ENCODE peak calls at places on chromosomes 2 and 18, in seven cellular contexts. One of them, this sample, is unnamed.

GRCh38 chr2:10914272-10914693 is 2.5 kb downstream of the KCNF1 start:
- DNase-seq in NCI-H774: no peak
- DNase-seq in brain microvascular endothelial cell: no peak
- DNase-seq in upper lobe of right lung: peak; percentile 63
- DNase-seq in endothelial cell: peak; percentile 42
- DNase-seq in fibroblast of villous mesenchyme: no peak
- DNase-seq in stimulated activated CD8-positive, alpha-beta memory T cell treated with anti-CD3 and anti-CD28 coated beads, Interleukin-7, amount 100 ng/mL, for 24 hours: no peak
- DNase-seq in this sample: no peak

GRCh38 chr2:108613261-108614042 is 79.2 kb downstream of the LIMS1 start:
- DNase-seq in upper lobe of right lung: no peak
- DNase-seq in brain microvascular endothelial cell: no peak
- DNase-seq in fibroblast of villous mesenchyme: peak; percentile 95
- DNase-seq in endothelial cell: no peak
- DNase-seq in stimulated activated CD8-positive, alpha-beta memory T cell treated with anti-CD3 and anti-CD28 coated beads, Interleukin-7, amount 100 ng/mL, for 24 hours: no peak
- DNase-seq in NCI-H774: no peak
- DNase-seq in this sample: no peak

GRCh38 chr2:231601356-231602229 is 8.9 kb downstream of the TEX44 start:
- DNase-seq in NCI-H774: peak; percentile 52
- DNase-seq in fibroblast of villous mesenchyme: peak; percentile 81
- DNase-seq in upper lobe of right lung: peak; percentile 93
- DNase-seq in brain microvascular endothelial cell: peak; percentile 70
- DNase-seq in endothelial cell: peak; percentile 80
- DNase-seq in stimulated activated CD8-positive, alpha-beta memory T cell treated with anti-CD3 and anti-CD28 coated beads, Interleukin-7, amount 100 ng/mL, for 24 hours: peak; percentile 76
- DNase-seq in this sample: peak; percentile 26

GRCh38 chr18:52861558-52861957 is 521.6 kb downstream of the DCC start:
- DNase-seq in brain microvascular endothelial cell: no peak
- DNase-seq in fibroblast of villous mesenchyme: no peak
- DNase-seq in NCI-H774: no peak
- DNase-seq in upper lobe of right lung: no peak
- DNase-seq in stimulated activated CD8-positive, alpha-beta memory T cell treated with anti-CD3 and anti-CD28 coated beads, Interleukin-7, amount 100 ng/mL, for 24 hours: no peak
- DNase-seq in endothelial cell: no peak
- DNase-seq in this sample: no peak

GRCh38 chr2:71235930-71236587 is 9.2 kb upstream of the PAIP2B start:
- DNase-seq in brain microvascular endothelial cell: no peak
- DNase-seq in fibroblast of villous mesenchyme: no peak
- DNase-seq in upper lobe of right lung: no peak
- DNase-seq in stimulated activated CD8-positive, alpha-beta memory T cell treated with anti-CD3 and anti-CD28 coated beads, Interleukin-7, amount 100 ng/mL, for 24 hours: no peak
- DNase-seq in NCI-H774: no peak
- DNase-seq in endothelial cell: no peak
- DNase-seq in this sample: no peak

GRCh38 chr18:79681484-79682387 is 2.1 kb downstream of the CTDP1 start:
- DNase-seq in NCI-H774: no peak
- DNase-seq in fibroblast of villous mesenchyme: peak; percentile 85
- DNase-seq in upper lobe of right lung: no peak
- DNase-seq in brain microvascular endothelial cell: no peak
- DNase-seq in endothelial cell: no peak
- DNase-seq in stimulated activated CD8-positive, alpha-beta memory T cell treated with anti-CD3 and anti-CD28 coated beads, Interleukin-7, amount 100 ng/mL, for 24 hours: peak; percentile 25
- DNase-seq in this sample: no peak

GRCh38 chr2:81481242-81481993 is 1176.9 kb upstream of the LRRTM1 start:
- DNase-seq in upper lobe of right lung: peak; percentile 58
- DNase-seq in brain microvascular endothelial cell: no peak
- DNase-seq in endothelial cell: no peak
- DNase-seq in fibroblast of villous mesenchyme: peak; percentile 80
- DNase-seq in stimulated activated CD8-positive, alpha-beta memory T cell treated with anti-CD3 and anti-CD28 coated beads, Interleukin-7, amount 100 ng/mL, for 24 hours: no peak
- DNase-seq in NCI-H774: peak; percentile 84
- DNase-seq in this sample: no peak

GRCh38 chr2:46384457-46384815 is 87.2 kb downstream of the EPAS1 start:
- DNase-seq in upper lobe of right lung: no peak
- DNase-seq in stimulated activated CD8-positive, alpha-beta memory T cell treated with anti-CD3 and anti-CD28 coated beads, Interleukin-7, amount 100 ng/mL, for 24 hours: no peak
- DNase-seq in brain microvascular endothelial cell: no peak
- DNase-seq in endothelial cell: no peak
- DNase-seq in fibroblast of villous mesenchyme: no peak
- DNase-seq in NCI-H774: no peak
- DNase-seq in this sample: no peak

GRCh38 chr2:175203621-175204496 is 22.3 kb upstream of the ATP5MC3 start:
- DNase-seq in stimulated activated CD8-positive, alpha-beta memory T cell treated with anti-CD3 and anti-CD28 coated beads, Interleukin-7, amount 100 ng/mL, for 24 hours: no peak
- DNase-seq in NCI-H774: peak; percentile 20
- DNase-seq in fibroblast of villous mesenchyme: peak; percentile 54
- DNase-seq in endothelial cell: peak; percentile 71
- DNase-seq in brain microvascular endothelial cell: peak; percentile 57
- DNase-seq in upper lobe of right lung: no peak
- DNase-seq in this sample: no peak

GRCh38 chr18:55038162-55038561 is 78.9 kb upstream of the CCDC68 start:
- DNase-seq in endothelial cell: no peak
- DNase-seq in stimulated activated CD8-positive, alpha-beta memory T cell treated with anti-CD3 and anti-CD28 coated beads, Interleukin-7, amount 100 ng/mL, for 24 hours: no peak
- DNase-seq in brain microvascular endothelial cell: no peak
- DNase-seq in fibroblast of villous mesenchyme: peak; percentile 4
- DNase-seq in NCI-H774: no peak
- DNase-seq in upper lobe of right lung: no peak
- DNase-seq in this sample: no peak

GRCh38 chr18:79405781-79406575 is 10.2 kb downstream of the NFATC1 start:
- DNase-seq in fibroblast of villous mesenchyme: no peak
- DNase-seq in brain microvascular endothelial cell: no peak
- DNase-seq in stimulated activated CD8-positive, alpha-beta memory T cell treated with anti-CD3 and anti-CD28 coated beads, Interleukin-7, amount 100 ng/mL, for 24 hours: peak; percentile 64
- DNase-seq in NCI-H774: no peak
- DNase-seq in endothelial cell: no peak
- DNase-seq in upper lobe of right lung: peak; percentile 85
- DNase-seq in this sample: no peak

GRCh38 chr2:170967553-170967952 is 38.5 kb downstream of the GORASP2 start:
- DNase-seq in stimulated activated CD8-positive, alpha-beta memory T cell treated with anti-CD3 and anti-CD28 coated beads, Interleukin-7, amount 100 ng/mL, for 24 hours: no peak
- DNase-seq in fibroblast of villous mesenchyme: no peak
- DNase-seq in NCI-H774: no peak
- DNase-seq in upper lobe of right lung: no peak
- DNase-seq in brain microvascular endothelial cell: no peak
- DNase-seq in endothelial cell: no peak
- DNase-seq in this sample: no peak

GRCh38 chr18:40293311-40293710 is 1661.7 kb upstream of the PIK3C3 start:
- DNase-seq in NCI-H774: no peak
- DNase-seq in endothelial cell: no peak
- DNase-seq in brain microvascular endothelial cell: no peak
- DNase-seq in stimulated activated CD8-positive, alpha-beta memory T cell treated with anti-CD3 and anti-CD28 coated beads, Interleukin-7, amount 100 ng/mL, for 24 hours: no peak
- DNase-seq in fibroblast of villous mesenchyme: no peak
- DNase-seq in upper lobe of right lung: no peak
- DNase-seq in this sample: no peak

GRCh38 chr2:226699321-226699720 is 100.3 kb downstream of the IRS1 start:
- DNase-seq in upper lobe of right lung: no peak
- DNase-seq in NCI-H774: no peak
- DNase-seq in stimulated activated CD8-positive, alpha-beta memory T cell treated with anti-CD3 and anti-CD28 coated beads, Interleukin-7, amount 100 ng/mL, for 24 hours: no peak
- DNase-seq in brain microvascular endothelial cell: peak; percentile 59
- DNase-seq in endothelial cell: no peak
- DNase-seq in fibroblast of villous mesenchyme: peak; percentile 48
- DNase-seq in this sample: peak; percentile 8

GRCh38 chr2:191315365-191315752 is 70.2 kb downstream of the MYO1B start:
- DNase-seq in upper lobe of right lung: no peak
- DNase-seq in NCI-H774: no peak
- DNase-seq in endothelial cell: no peak
- DNase-seq in fibroblast of villous mesenchyme: no peak
- DNase-seq in brain microvascular endothelial cell: no peak
- DNase-seq in stimulated activated CD8-positive, alpha-beta memory T cell treated with anti-CD3 and anti-CD28 coated beads, Interleukin-7, amount 100 ng/mL, for 24 hours: no peak
- DNase-seq in this sample: no peak

GRCh38 chr2:42493885-42494433 is at the start of gene KCNG3:
- DNase-seq in fibroblast of villous mesenchyme: peak; percentile 38
- DNase-seq in stimulated activated CD8-positive, alpha-beta memory T cell treated with anti-CD3 and anti-CD28 coated beads, Interleukin-7, amount 100 ng/mL, for 24 hours: no peak
- DNase-seq in endothelial cell: peak; percentile 64
- DNase-seq in upper lobe of right lung: peak; percentile 87
- DNase-seq in NCI-H774: peak; percentile 72
- DNase-seq in brain microvascular endothelial cell: no peak
- DNase-seq in this sample: peak; percentile 38

GRCh38 chr2:218583983-218584850 is 15.6 kb downstream of the CNOT9 start:
- DNase-seq in upper lobe of right lung: no peak
- DNase-seq in endothelial cell: peak; percentile 18
- DNase-seq in fibroblast of villous mesenchyme: no peak
- DNase-seq in brain microvascular endothelial cell: no peak
- DNase-seq in NCI-H774: no peak
- DNase-seq in stimulated activated CD8-positive, alpha-beta memory T cell treated with anti-CD3 and anti-CD28 coated beads, Interleukin-7, amount 100 ng/mL, for 24 hours: no peak
- DNase-seq in this sample: no peak

GRCh38 chr2:46328316-46328715 is 31.1 kb downstream of the EPAS1 start:
- DNase-seq in endothelial cell: no peak
- DNase-seq in NCI-H774: no peak
- DNase-seq in fibroblast of villous mesenchyme: peak; percentile 81
- DNase-seq in stimulated activated CD8-positive, alpha-beta memory T cell treated with anti-CD3 and anti-CD28 coated beads, Interleukin-7, amount 100 ng/mL, for 24 hours: no peak
- DNase-seq in brain microvascular endothelial cell: no peak
- DNase-seq in upper lobe of right lung: no peak
- DNase-seq in this sample: no peak

GRCh38 chr18:48804856-48805610 is 145.7 kb downstream of the SMAD7 start:
- DNase-seq in endothelial cell: no peak
- DNase-seq in fibroblast of villous mesenchyme: no peak
- DNase-seq in stimulated activated CD8-positive, alpha-beta memory T cell treated with anti-CD3 and anti-CD28 coated beads, Interleukin-7, amount 100 ng/mL, for 24 hours: no peak
- DNase-seq in brain microvascular endothelial cell: no peak
- DNase-seq in upper lobe of right lung: peak; percentile 42
- DNase-seq in NCI-H774: no peak
- DNase-seq in this sample: no peak

GRCh38 chr2:204145197-204146190 is 208.9 kb downstream of the ICOS start:
- DNase-seq in upper lobe of right lung: peak; percentile 85
- DNase-seq in endothelial cell: peak; percentile 82
- DNase-seq in fibroblast of villous mesenchyme: peak; percentile 74
- DNase-seq in stimulated activated CD8-positive, alpha-beta memory T cell treated with anti-CD3 and anti-CD28 coated beads, Interleukin-7, amount 100 ng/mL, for 24 hours: peak; percentile 65
- DNase-seq in brain microvascular endothelial cell: peak; percentile 65
- DNase-seq in NCI-H774: peak; percentile 86
- DNase-seq in this sample: peak; percentile 60

GRCh38 chr18:38586327-38586726 is 1020.7 kb upstream of the CELF4 start:
- DNase-seq in endothelial cell: no peak
- DNase-seq in stimulated activated CD8-positive, alpha-beta memory T cell treated with anti-CD3 and anti-CD28 coated beads, Interleukin-7, amount 100 ng/mL, for 24 hours: no peak
- DNase-seq in brain microvascular endothelial cell: no peak
- DNase-seq in NCI-H774: no peak
- DNase-seq in upper lobe of right lung: no peak
- DNase-seq in fibroblast of villous mesenchyme: no peak
- DNase-seq in this sample: no peak

GRCh38 chr2:208092093-208092832 is 32.1 kb downstream of the CRYGD start:
- DNase-seq in NCI-H774: no peak
- DNase-seq in endothelial cell: no peak
- DNase-seq in brain microvascular endothelial cell: no peak
- DNase-seq in stimulated activated CD8-positive, alpha-beta memory T cell treated with anti-CD3 and anti-CD28 coated beads, Interleukin-7, amount 100 ng/mL, for 24 hours: no peak
- DNase-seq in fibroblast of villous mesenchyme: peak; percentile 74
- DNase-seq in upper lobe of right lung: no peak
- DNase-seq in this sample: no peak

GRCh38 chr2:189178007-189178406 is 1.6 kb downstream of the COL5A2 start:
- DNase-seq in endothelial cell: no peak
- DNase-seq in NCI-H774: no peak
- DNase-seq in fibroblast of villous mesenchyme: peak; percentile 47
- DNase-seq in upper lobe of right lung: no peak
- DNase-seq in stimulated activated CD8-positive, alpha-beta memory T cell treated with anti-CD3 and anti-CD28 coated beads, Interleukin-7, amount 100 ng/mL, for 24 hours: no peak
- DNase-seq in brain microvascular endothelial cell: no peak
- DNase-seq in this sample: no peak

GRCh38 chr2:230809677-230810251 is 55.0 kb upstream of the ITM2C start:
- DNase-seq in endothelial cell: no peak
- DNase-seq in stimulated activated CD8-positive, alpha-beta memory T cell treated with anti-CD3 and anti-CD28 coated beads, Interleukin-7, amount 100 ng/mL, for 24 hours: no peak
- DNase-seq in fibroblast of villous mesenchyme: no peak
- DNase-seq in NCI-H774: no peak
- DNase-seq in brain microvascular endothelial cell: no peak
- DNase-seq in upper lobe of right lung: no peak
- DNase-seq in this sample: no peak

GRCh38 chr2:68971591-68972231 is 2.7 kb upstream of the GKN1 start:
- DNase-seq in brain microvascular endothelial cell: peak; percentile 96
- DNase-seq in stimulated activated CD8-positive, alpha-beta memory T cell treated with anti-CD3 and anti-CD28 coated beads, Interleukin-7, amount 100 ng/mL, for 24 hours: no peak
- DNase-seq in upper lobe of right lung: no peak
- DNase-seq in NCI-H774: no peak
- DNase-seq in endothelial cell: no peak
- DNase-seq in fibroblast of villous mesenchyme: peak; percentile 96
- DNase-seq in this sample: peak; percentile 85

GRCh38 chr2:50088987-50089386 is 934.7 kb upstream of the FSHR start:
- DNase-seq in fibroblast of villous mesenchyme: no peak
- DNase-seq in endothelial cell: no peak
- DNase-seq in NCI-H774: no peak
- DNase-seq in stimulated activated CD8-positive, alpha-beta memory T cell treated with anti-CD3 and anti-CD28 coated beads, Interleukin-7, amount 100 ng/mL, for 24 hours: no peak
- DNase-seq in brain microvascular endothelial cell: no peak
- DNase-seq in upper lobe of right lung: no peak
- DNase-seq in this sample: no peak

GRCh38 chr2:217822296-217823252 is 180.2 kb downstream of the TNS1 start:
- DNase-seq in brain microvascular endothelial cell: no peak
- DNase-seq in fibroblast of villous mesenchyme: no peak
- DNase-seq in upper lobe of right lung: no peak
- DNase-seq in endothelial cell: peak; percentile 35
- DNase-seq in NCI-H774: no peak
- DNase-seq in stimulated activated CD8-positive, alpha-beta memory T cell treated with anti-CD3 and anti-CD28 coated beads, Interleukin-7, amount 100 ng/mL, for 24 hours: no peak
- DNase-seq in this sample: no peak

GRCh38 chr2:20241973-20242726 is 17.2 kb upstream of the SDC1 start:
- DNase-seq in stimulated activated CD8-positive, alpha-beta memory T cell treated with anti-CD3 and anti-CD28 coated beads, Interleukin-7, amount 100 ng/mL, for 24 hours: no peak
- DNase-seq in NCI-H774: no peak
- DNase-seq in upper lobe of right lung: no peak
- DNase-seq in brain microvascular endothelial cell: no peak
- DNase-seq in fibroblast of villous mesenchyme: no peak
- DNase-seq in endothelial cell: peak; percentile 47
- DNase-seq in this sample: no peak

GRCh38 chr2:1743396-1744150 is 742 bp downstream of the PXDN start:
- DNase-seq in fibroblast of villous mesenchyme: peak; percentile 72
- DNase-seq in brain microvascular endothelial cell: no peak
- DNase-seq in stimulated activated CD8-positive, alpha-beta memory T cell treated with anti-CD3 and anti-CD28 coated beads, Interleukin-7, amount 100 ng/mL, for 24 hours: no peak
- DNase-seq in upper lobe of right lung: peak; percentile 64
- DNase-seq in NCI-H774: no peak
- DNase-seq in endothelial cell: peak; percentile 60
- DNase-seq in this sample: no peak

GRCh38 chr2:158214431-158214830 is 112.8 kb downstream of the UPP2 start:
- DNase-seq in upper lobe of right lung: no peak
- DNase-seq in fibroblast of villous mesenchyme: no peak
- DNase-seq in brain microvascular endothelial cell: peak; percentile 42
- DNase-seq in NCI-H774: peak; percentile 14
- DNase-seq in endothelial cell: no peak
- DNase-seq in stimulated activated CD8-positive, alpha-beta memory T cell treated with anti-CD3 and anti-CD28 coated beads, Interleukin-7, amount 100 ng/mL, for 24 hours: no peak
- DNase-seq in this sample: no peak

GRCh38 chr2:46984034-46984433 is 68.4 kb upstream of the MCFD2 start:
- DNase-seq in stimulated activated CD8-positive, alpha-beta memory T cell treated with anti-CD3 and anti-CD28 coated beads, Interleukin-7, amount 100 ng/mL, for 24 hours: no peak
- DNase-seq in fibroblast of villous mesenchyme: no peak
- DNase-seq in upper lobe of right lung: no peak
- DNase-seq in NCI-H774: no peak
- DNase-seq in brain microvascular endothelial cell: no peak
- DNase-seq in endothelial cell: no peak
- DNase-seq in this sample: no peak

GRCh38 chr18:57839942-57840381 is 36.8 kb upstream of the ATP8B1 start:
- DNase-seq in fibroblast of villous mesenchyme: peak; percentile 75
- DNase-seq in stimulated activated CD8-positive, alpha-beta memory T cell treated with anti-CD3 and anti-CD28 coated beads, Interleukin-7, amount 100 ng/mL, for 24 hours: no peak
- DNase-seq in brain microvascular endothelial cell: peak; percentile 85
- DNase-seq in endothelial cell: no peak
- DNase-seq in upper lobe of right lung: no peak
- DNase-seq in NCI-H774: no peak
- DNase-seq in this sample: no peak